ENCODE peak calls at places on chromosomes 2 and 18, in six cellular contexts. D is RWPE1, L is OCI-LY7, Z is HCT116, H is left ventricle myocardium inferior, V is upper lobe of left lung. E is an unnamed sample.
A peak's percentile ranks its signal among the peaks of the same experiment; 100 is the strongest.

GRCh38 chr2:232689152-232689910 is 7.8 kb upstream of the GIGYF2 start:
- DNase-seq in D (no peak), L (no peak), Z (no peak), H (peak; percentile 65), V (no peak), E (no peak)

GRCh38 chr2:145800201-145801091 is 1280.5 kb upstream of the ZEB2 start:
- DNase-seq in D (peak; percentile 69), L (no peak), Z (peak; percentile 48), H (no peak), V (no peak), E (no peak)

GRCh38 chr2:1403565-1403964 is 9.7 kb upstream of the TPO start:
- DNase-seq in D (no peak), L (no peak), Z (no peak), H (no peak), V (no peak), E (no peak)

GRCh38 chr18:79397288-79397829 is 1.6 kb downstream of the NFATC1 start:
- DNase-seq in D (no peak), L (peak; percentile 31), Z (no peak), H (no peak), V (peak; percentile 72), E (no peak)

GRCh38 chr2:47937677-47938076 is 31.4 kb upstream of the FBXO11 start:
- DNase-seq in D (no peak), L (no peak), Z (no peak), H (no peak), V (no peak), E (no peak)

GRCh38 chr18:32891130-32891529 is 118.3 kb upstream of the KLHL14 start:
- DNase-seq in D (no peak), L (peak; percentile 12), Z (no peak), H (no peak), V (no peak), E (no peak)

GRCh38 chr18:9742588-9743131 is 34.6 kb downstream of the RAB31 start:
- DNase-seq in D (no peak), L (no peak), Z (no peak), H (no peak), V (no peak), E (no peak)

GRCh38 chr2:15642334-15643208 is 50.9 kb downstream of the DDX1 start:
- DNase-seq in D (no peak), L (no peak), Z (no peak), H (no peak), V (no peak), E (no peak)

GRCh38 chr2:147182260-147182659 is 662.6 kb upstream of the ACVR2A start:
- DNase-seq in D (no peak), L (no peak), Z (no peak), H (no peak), V (no peak), E (no peak)

GRCh38 chr18:24509435-24509834 is 49.0 kb downstream of the HRH4 start:
- DNase-seq in D (no peak), L (no peak), Z (no peak), H (no peak), V (no peak), E (no peak)

GRCh38 chr2:173588931-173589369 is 234.3 kb downstream of the CDCA7 start:
- DNase-seq in D (peak; percentile 8), L (no peak), Z (no peak), H (no peak), V (no peak), E (no peak)

GRCh38 chr2:66665124-66665984 is 230.4 kb downstream of the MEIS1 start:
- DNase-seq in D (peak; percentile 24), L (no peak), Z (no peak), H (no peak), V (no peak), E (no peak)

GRCh38 chr2:36466135-36466534 is 110.6 kb downstream of the CRIM1 start:
- DNase-seq in D (no peak), L (peak; percentile 3), Z (no peak), H (no peak), V (no peak), E (no peak)

GRCh38 chr2:217899231-217900009 is 103.4 kb downstream of the TNS1 start:
- DNase-seq in D (peak; percentile 83), L (peak; percentile 28), Z (peak; percentile 27), H (peak; percentile 65), V (no peak), E (peak; percentile 62)

GRCh38 chr2:52264488-52264887 is 1232.6 kb upstream of the NRXN1 start:
- DNase-seq in D (no peak), L (peak; percentile 66), Z (no peak), H (no peak), V (no peak), E (no peak)

GRCh38 chr2:240369725-240370585 is 65.5 kb upstream of the GPC1 start:
- DNase-seq in D (peak; percentile 98), L (no peak), Z (peak; percentile 64), H (peak; percentile 82), V (peak; percentile 86), E (no peak)

GRCh38 chr2:9236867-9237266 is 30.3 kb downstream of the ASAP2 start:
- DNase-seq in D (no peak), L (no peak), Z (no peak), H (peak; percentile 46), V (peak; percentile 37), E (no peak)

GRCh38 chr2:187136646-187137045 is 287.7 kb upstream of the ZSWIM2 start:
- DNase-seq in D (no peak), L (no peak), Z (no peak), H (no peak), V (no peak), E (no peak)

GRCh38 chr18:79798346-79798998 is 734 bp downstream of the KCNG2 start:
- DNase-seq in D (no peak), L (no peak), Z (no peak), H (no peak), V (peak; percentile 86), E (peak; percentile 42)

GRCh38 chr2:26572589-26572988 is 68.6 kb downstream of the CIB4 start:
- DNase-seq in D (no peak), L (no peak), Z (no peak), H (no peak), V (peak; percentile 39), E (no peak)

GRCh38 chr2:239748811-239749210 is 276.3 kb downstream of the NDUFA10 start:
- DNase-seq in D (no peak), L (no peak), Z (no peak), H (no peak), V (peak; percentile 46), E (no peak)

GRCh38 chr2:222864296-222864695 is 3.5 kb downstream of the ACSL3 start:
- DNase-seq in D (no peak), L (no peak), Z (no peak), H (no peak), V (no peak), E (no peak)

GRCh38 chr2:239006886-239007285 is 159.0 kb downstream of the TWIST2 start:
- DNase-seq in D (peak; percentile 77), L (no peak), Z (no peak), H (no peak), V (no peak), E (no peak)

GRCh38 chr18:45686892-45687611 is 36.9 kb upstream of the SLC14A1 start:
- DNase-seq in D (no peak), L (no peak), Z (no peak), H (no peak), V (no peak), E (peak; percentile 65)

GRCh38 chr2:64951306-64951953 is 37.8 kb upstream of the SLC1A4 start:
- DNase-seq in D (no peak), L (no peak), Z (no peak), H (no peak), V (no peak), E (no peak)

GRCh38 chr2:136051725-136052048 is 66.3 kb upstream of the DARS1 start:
- DNase-seq in D (no peak), L (no peak), Z (no peak), H (no peak), V (no peak), E (no peak)

GRCh38 chr18:53556450-53556849 is 668.0 kb downstream of the MBD2 start:
- DNase-seq in D (no peak), L (no peak), Z (no peak), H (no peak), V (no peak), E (no peak)

GRCh38 chr18:50749945-50750344 is 69.9 kb downstream of the MRO start:
- DNase-seq in D (no peak), L (no peak), Z (no peak), H (no peak), V (no peak), E (no peak)

GRCh38 chr2:12465631-12466135 is 251.1 kb upstream of the TRIB2 start:
- DNase-seq in D (no peak), L (no peak), Z (no peak), H (peak; percentile 22), V (peak; percentile 57), E (no peak)

GRCh38 chr2:120525056-120526046 is 179.4 kb downstream of the INHBB start:
- DNase-seq in D (peak; percentile 22), L (no peak), Z (no peak), H (no peak), V (peak; percentile 53), E (no peak)
- TF ChIP-seq CTCF in D (no peak), L (no peak), Z (no peak), H (no peak), V (no peak), E (no peak)

GRCh38 chr2:104944495-104944894 is 90.6 kb downstream of the POU3F3 start:
- DNase-seq in D (peak; percentile 41), L (peak; percentile 16), Z (peak; percentile 35), H (no peak), V (no peak), E (no peak)
- TF ChIP-seq CTCF in D (no peak), L (peak; percentile 67), Z (peak; percentile 55), H (peak; percentile 38), V (peak; percentile 38), E (peak; percentile 38)

GRCh38 chr2:159187095-159187494 is 99.4 kb downstream of the WDSUB1 start:
- DNase-seq in D (no peak), L (no peak), Z (no peak), H (no peak), V (no peak), E (no peak)

GRCh38 chr2:159188449-159188848 is 98.1 kb downstream of the WDSUB1 start:
- DNase-seq in D (no peak), L (no peak), Z (no peak), H (no peak), V (no peak), E (no peak)

GRCh38 chr2:159183346-159183745 is 103.2 kb downstream of the WDSUB1 start:
- DNase-seq in D (no peak), L (no peak), Z (no peak), H (no peak), V (no peak), E (no peak)

GRCh38 chr2:159186462-159186861 is 100.0 kb downstream of the WDSUB1 start:
- DNase-seq in D (no peak), L (no peak), Z (no peak), H (no peak), V (no peak), E (no peak)

GRCh38 chr2:159185401-159186130 is 100.9 kb downstream of the WDSUB1 start:
- DNase-seq in D (peak; percentile 19), L (no peak), Z (peak; percentile 19), H (no peak), V (no peak), E (peak; percentile 63)
- TF ChIP-seq CTCF in D (no peak), L (no peak), Z (peak; percentile 55), H (peak; percentile 56), V (peak; percentile 41), E (peak; percentile 47)

DNA sequence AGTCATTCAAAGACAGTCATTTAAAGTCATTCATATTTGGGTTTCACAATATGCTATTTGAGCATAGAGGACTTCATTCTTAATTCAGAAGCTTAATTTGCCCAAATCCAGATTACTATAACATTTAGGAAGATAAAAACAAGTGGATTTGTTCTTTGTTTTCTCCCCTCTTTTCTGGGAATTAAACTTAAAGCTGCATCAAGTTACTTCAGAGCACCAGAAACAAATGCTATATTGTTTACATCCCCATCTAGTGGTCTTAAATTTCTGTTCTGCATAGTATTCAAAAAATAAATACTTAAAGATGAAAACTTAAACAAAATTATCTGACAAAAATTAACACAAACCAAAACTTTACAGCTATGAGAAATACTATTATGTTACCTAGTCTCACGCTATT is 34.7 kb upstream of the MARCHF7 start:
- DNase-seq in D (no peak), L (no peak), Z (no peak), H (no peak), V (no peak), E (no peak)
- TF ChIP-seq CTCF in D (peak; percentile 40), L (peak; percentile 49), Z (peak; percentile 22), H (peak; percentile 53), V (no peak), E (peak; percentile 21)

E was measured in GM13977.